ENCODE peak calls at places on chromosomes 7 and 10, in eight cellular contexts. Z is ovary, T is fibroblast of lung, O is astrocyte, P is upper lobe of left lung, G is GM23248, W is body of pancreas, Y is transverse colon. D is an unnamed sample.

GRCh38 chr10:124288928-124289921 is 129.5 kb downstream of the OAT start:
- DNase-seq in O (no peak), Y (no peak), Z (peak; percentile 15), W (no peak), P (peak; percentile 18), T (no peak), G (no peak), D (peak; percentile 37)

GRCh38 chr10:7218974-7219373 is 191.9 kb downstream of the SFMBT2 start:
- DNase-seq in O (peak; percentile 41), Y (no peak), Z (no peak), T (peak; percentile 48), W (no peak), G (peak; percentile 50), P (no peak), D (no peak)

GRCh38 chr7:55472928-55473725 is 99.2 kb downstream of the VOPP1 start:
- DNase-seq in P (no peak), O (no peak), Y (no peak), W (no peak), G (no peak), T (no peak), Z (no peak), D (peak; percentile 30)

GRCh38 chr7:102935450-102936110 is 22.8 kb downstream of the LRRC17 start:
- DNase-seq in O (no peak), T (peak; percentile 61), W (no peak), P (no peak), G (no peak), Y (no peak), Z (no peak), D (no peak)

GRCh38 chr7:157751951-157752673 is 415.3 kb downstream of the DNAJB6 start:
- DNase-seq in W (no peak), Z (no peak), T (no peak), O (no peak), P (no peak), Y (no peak), G (no peak), D (peak; percentile 61)

GRCh38 chr10:12221323-12222298 is 25.6 kb downstream of the CDC123 start:
- DNase-seq in G (peak; percentile 30), Z (no peak), T (no peak), W (no peak), P (no peak), O (peak; percentile 43), Y (no peak), D (no peak)

GRCh38 chr10:30039567-30039966 is 19.8 kb downstream of the JCAD start:
- DNase-seq in O (no peak), T (no peak), G (no peak), Z (no peak), W (no peak), Y (no peak), P (no peak), D (no peak)

GRCh38 chr7:38699481-38699880 is 68.3 kb upstream of the AMPH start:
- DNase-seq in T (peak; percentile 35), Y (no peak), Z (no peak), P (no peak), W (no peak), G (peak; percentile 71), O (no peak), D (no peak)

GRCh38 chr7:93228302-93228701 is 2.0 kb upstream of the HEPACAM2 start:
- DNase-seq in T (peak; percentile 74), W (no peak), P (no peak), O (peak; percentile 31), Z (no peak), G (peak; percentile 74), Y (no peak), D (no peak)

GRCh38 chr10:100401631-100402328 is 54.7 kb downstream of the SCD start:
- DNase-seq in G (no peak), Z (no peak), T (no peak), P (no peak), Y (no peak), W (no peak), O (no peak), D (no peak)

GRCh38 chr10:116421815-116422214 is 5.8 kb upstream of the PNLIPRP3 start:
- DNase-seq in Z (no peak), Y (no peak), O (no peak), G (no peak), W (no peak), T (no peak), P (no peak), D (no peak)

GRCh38 chr7:101124376-101125056 is 2.4 kb upstream of the SERPINE1 start:
- DNase-seq in P (no peak), T (peak; percentile 69), G (peak; percentile 94), Z (no peak), O (peak; percentile 92), W (no peak), Y (no peak), D (no peak)

GRCh38 chr7:101122933-101123702 is 3.8 kb upstream of the SERPINE1 start:
- DNase-seq in O (no peak), Y (no peak), W (no peak), P (no peak), G (no peak), Z (no peak), T (no peak), D (no peak)

GRCh38 chr7:101121996-101122932 is 4.6 kb upstream of the SERPINE1 start:
- DNase-seq in G (peak; percentile 98), O (peak; percentile 99), W (peak; percentile 44), Y (peak; percentile 65), T (peak; percentile 98), Z (peak; percentile 88), P (peak; percentile 41), D (peak; percentile 94)

GRCh38 chr7:101125989-101126650 is 784 bp upstream of the SERPINE1 start:
- DNase-seq in G (peak; percentile 84), W (peak; percentile 42), T (no peak), P (peak; percentile 45), Y (peak; percentile 23), Z (peak; percentile 96), O (peak; percentile 79), D (peak; percentile 91)

DNA sequence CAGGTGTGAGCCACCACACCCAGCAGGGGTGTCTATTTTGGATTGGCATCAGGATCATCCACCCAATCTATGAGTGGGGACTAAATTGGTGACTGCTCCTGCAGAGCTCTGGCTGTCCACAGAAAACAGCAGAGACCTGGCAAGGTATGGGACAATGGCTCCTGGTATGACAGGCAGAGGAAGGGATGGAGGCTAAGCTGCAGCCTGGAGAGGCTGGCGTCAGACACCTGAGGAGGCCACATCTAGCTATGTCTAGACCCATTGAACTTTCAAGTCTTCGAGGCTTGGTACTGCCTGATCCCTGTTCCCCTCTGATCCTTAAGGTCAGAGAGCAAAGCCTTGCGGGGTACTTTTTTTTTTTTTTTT is 3.2 kb upstream of the SERPINE1 start:
- DNase-seq in P (no peak), Y (no peak), Z (no peak), O (no peak), W (no peak), G (no peak), T (no peak), D (no peak)
- H3K4me1 ChIP-seq in P (peaks cover 58% of the 10 kb centered on the region), Y (peaks cover 49% of the 10 kb centered on the region), Z (peaks cover 36% of the 10 kb centered on the region), O (peaks cover 76% of the 10 kb centered on the region), W (peaks cover 15% of the 10 kb centered on the region), G (peaks cover 56% of the 10 kb centered on the region), T (peaks cover 32% of the 10 kb centered on the region), D (peaks cover 5% of the 10 kb centered on the region)

DNA sequence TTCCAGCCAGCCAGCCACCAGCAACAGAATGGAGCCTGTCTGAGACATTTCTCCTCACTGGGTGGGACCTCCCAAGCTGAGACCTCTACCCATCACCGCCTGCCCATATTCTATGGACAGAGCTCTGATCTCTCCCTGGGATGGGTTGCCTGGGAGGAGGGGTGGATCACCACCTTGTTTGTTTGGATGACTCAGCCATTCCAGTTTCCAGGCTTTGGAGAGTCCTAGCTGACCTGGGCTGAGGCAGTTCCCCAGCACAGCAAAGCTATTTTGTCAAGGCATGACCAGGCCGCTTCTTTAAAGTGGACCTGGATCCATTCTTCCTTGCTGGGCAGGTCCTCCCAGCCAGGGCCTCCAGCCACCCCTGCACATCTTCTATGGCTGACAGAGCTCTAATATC is 982.3 kb downstream of the DNAJB9 start:
- DNase-seq in P (no peak), T (no peak), G (no peak), Z (no peak), Y (no peak), W (no peak), O (no peak), D (no peak)
- H3K4me1 ChIP-seq in P (no peaks in the 10 kb centered on the region), T (no peaks in the 10 kb centered on the region), G (no peaks in the 10 kb centered on the region), Z (no peaks in the 10 kb centered on the region), Y (no peaks in the 10 kb centered on the region), W (no peaks in the 10 kb centered on the region), O (no peaks in the 10 kb centered on the region), D (no peaks in the 10 kb centered on the region)

GRCh38 chr7:5005066-5005465 is 40.6 kb upstream of the RBAK start:
- DNase-seq in W (no peak), Z (no peak), G (no peak), Y (no peak), P (no peak), T (no peak), O (no peak), D (no peak)

GRCh38 chr7:5001003-5001402 is 42.0 kb upstream of the MMD2 start:
- DNase-seq in P (no peak), T (no peak), W (no peak), Z (no peak), G (no peak), Y (no peak), O (no peak), D (no peak)

GRCh38 chr7:4998244-4998643 is 39.3 kb upstream of the MMD2 start:
- DNase-seq in Z (no peak), T (no peak), P (no peak), W (no peak), G (no peak), Y (no peak), O (no peak), D (no peak)

GRCh38 chr7:4998830-4999768 is 40.1 kb upstream of the MMD2 start:
- DNase-seq in Y (no peak), Z (no peak), G (no peak), P (no peak), O (no peak), W (no peak), T (no peak), D (no peak)

DNA sequence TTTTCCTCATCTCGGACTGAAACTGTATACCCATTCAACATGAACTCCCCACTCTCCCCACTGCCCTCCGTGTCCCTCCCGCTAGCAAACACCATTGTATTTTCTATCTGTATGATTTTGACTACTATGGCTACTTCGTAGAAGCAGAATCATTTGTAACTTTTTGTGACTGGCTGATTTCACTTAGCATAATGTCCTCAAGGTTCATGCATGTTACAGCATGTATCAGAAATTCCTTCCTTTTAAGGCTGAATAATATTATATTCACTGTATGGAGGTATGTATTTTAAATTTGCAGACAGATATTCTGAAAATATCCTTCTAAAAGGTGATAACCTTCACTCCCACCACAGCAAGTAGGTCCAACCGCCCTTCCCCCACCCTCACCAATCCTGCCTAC is 42.9 kb upstream of the MMD2 start:
- DNase-seq in G (no peak), O (no peak), Y (no peak), T (no peak), Z (no peak), W (no peak), P (no peak), D (no peak)
- H3K4me1 ChIP-seq in G (no peaks in the 10 kb centered on the region), O (no peaks in the 10 kb centered on the region), Y (no peaks in the 10 kb centered on the region), T (no peaks in the 10 kb centered on the region), Z (no peaks in the 10 kb centered on the region), W (no peaks in the 10 kb centered on the region), P (no peaks in the 10 kb centered on the region), D (no peaks in the 10 kb centered on the region)

DNA sequence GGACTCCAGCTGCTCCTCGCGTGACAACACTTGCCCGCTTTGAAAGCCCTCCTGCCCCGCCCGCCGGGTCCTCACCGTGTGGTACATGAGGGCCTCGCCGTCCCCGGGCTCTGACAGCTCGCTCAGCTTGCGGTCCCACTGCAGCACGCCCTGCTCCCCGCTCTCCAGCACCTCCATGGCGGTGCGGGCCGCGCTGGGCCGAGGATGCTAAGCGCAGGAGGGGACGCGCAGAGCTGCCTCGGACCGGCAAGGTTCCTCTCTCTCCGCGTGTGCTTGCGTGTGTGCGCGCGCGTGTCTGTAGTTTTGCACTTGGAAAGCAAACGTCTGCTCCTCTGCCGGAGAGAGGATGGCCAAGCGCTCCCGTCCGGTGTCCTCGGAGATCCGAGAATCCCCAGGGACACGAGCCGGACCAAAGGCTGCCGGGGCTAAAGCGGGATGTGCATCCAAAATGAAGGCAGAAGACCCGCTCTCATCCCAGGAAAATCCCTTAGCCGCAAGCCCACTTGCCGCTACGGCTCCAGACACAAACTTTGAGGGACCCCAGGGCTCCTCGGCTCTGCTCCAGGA is at the start of gene CREB3L2:
- DNase-seq in O (peak; percentile 59), P (peak; percentile 83), Z (no peak), G (peak; percentile 90), Y (peak; percentile 68), W (peak; percentile 70), T (peak; percentile 71), D (peak; percentile 89)
- H3K4me1 ChIP-seq in O (peaks cover 29% of the 10 kb centered on the region), P (peaks cover 23% of the 10 kb centered on the region), Z (peaks cover 5% of the 10 kb centered on the region), G (peaks cover 34% of the 10 kb centered on the region), Y (peaks cover 41% of the 10 kb centered on the region), W (peaks cover 23% of the 10 kb centered on the region), T (peaks cover 10% of the 10 kb centered on the region), D (peaks cover 8% of the 10 kb centered on the region)

D was measured in aorta.